ENCODE peak calls at places on chromosome 22, in six cellular contexts. One of them, this sample, is unnamed.

GRCh38 chr22:30033137-30033536 is 47.1 kb upstream of the HORMAD2 start:
- DNase-seq in CD4-positive, CD25-positive, alpha-beta regulatory T cell: no peak
- DNase-seq in neuronal stem cell: no peak
- DNase-seq in H1: no peak
- DNase-seq in upper lobe of right lung: no peak
- DNase-seq in thoracic aorta: no peak
- DNase-seq in this sample: no peak

GRCh38 chr22:20238567-20239062 is 29.5 kb downstream of the RTN4R start:
- DNase-seq in upper lobe of right lung: peak
- DNase-seq in CD4-positive, CD25-positive, alpha-beta regulatory T cell: peak
- DNase-seq in H1: peak
- DNase-seq in thoracic aorta: no peak
- DNase-seq in neuronal stem cell: peak
- DNase-seq in this sample: peak

GRCh38 chr22:42985541-42985925 is 29.4 kb downstream of the PACSIN2 start:
- DNase-seq in CD4-positive, CD25-positive, alpha-beta regulatory T cell: no peak
- DNase-seq in H1: no peak
- DNase-seq in neuronal stem cell: no peak
- DNase-seq in upper lobe of right lung: no peak
- DNase-seq in thoracic aorta: no peak
- DNase-seq in this sample: no peak

GRCh38 chr22:40665312-40665711 is 14.0 kb upstream of the MCHR1 start:
- DNase-seq in CD4-positive, CD25-positive, alpha-beta regulatory T cell: no peak
- DNase-seq in thoracic aorta: peak
- DNase-seq in upper lobe of right lung: no peak
- DNase-seq in neuronal stem cell: no peak
- DNase-seq in H1: no peak
- DNase-seq in this sample: no peak

GRCh38 chr22:32502346-32502745 is 27.7 kb downstream of the FBXO7 start:
- DNase-seq in upper lobe of right lung: no peak
- DNase-seq in CD4-positive, CD25-positive, alpha-beta regulatory T cell: no peak
- DNase-seq in neuronal stem cell: peak
- DNase-seq in H1: no peak
- DNase-seq in thoracic aorta: no peak
- DNase-seq in this sample: no peak

GRCh38 chr22:48693377-48694135 is 1134.1 kb downstream of the BRD1 start:
- DNase-seq in upper lobe of right lung: no peak
- DNase-seq in thoracic aorta: no peak
- DNase-seq in neuronal stem cell: no peak
- DNase-seq in CD4-positive, CD25-positive, alpha-beta regulatory T cell: no peak
- DNase-seq in H1: no peak
- DNase-seq in this sample: no peak

GRCh38 chr22:25880524-25880923 is 138.5 kb downstream of the MYO18B start:
- DNase-seq in neuronal stem cell: no peak
- DNase-seq in CD4-positive, CD25-positive, alpha-beta regulatory T cell: no peak
- DNase-seq in H1: no peak
- DNase-seq in thoracic aorta: no peak
- DNase-seq in upper lobe of right lung: no peak
- DNase-seq in this sample: peak

GRCh38 chr22:29309332-29310064 is 3.0 kb downstream of the GAS2L1 start:
- DNase-seq in neuronal stem cell: no peak
- DNase-seq in upper lobe of right lung: no peak
- DNase-seq in CD4-positive, CD25-positive, alpha-beta regulatory T cell: no peak
- DNase-seq in thoracic aorta: no peak
- DNase-seq in H1: no peak
- DNase-seq in this sample: no peak

GRCh38 chr22:45602824-45603301 is 68.8 kb upstream of the ATXN10 start:
- DNase-seq in upper lobe of right lung: no peak
- DNase-seq in thoracic aorta: no peak
- DNase-seq in H1: no peak
- DNase-seq in CD4-positive, CD25-positive, alpha-beta regulatory T cell: no peak
- DNase-seq in neuronal stem cell: peak
- DNase-seq in this sample: peak

GRCh38 chr22:18032455-18033101 is 8.2 kb upstream of the MICAL3 start:
- DNase-seq in neuronal stem cell: no peak
- DNase-seq in thoracic aorta: no peak
- DNase-seq in CD4-positive, CD25-positive, alpha-beta regulatory T cell: no peak
- DNase-seq in upper lobe of right lung: no peak
- DNase-seq in H1: no peak
- DNase-seq in this sample: no peak

GRCh38 chr22:44689173-44689572 is 12.8 kb upstream of the PRR5 start:
- DNase-seq in upper lobe of right lung: no peak
- DNase-seq in H1: no peak
- DNase-seq in thoracic aorta: no peak
- DNase-seq in CD4-positive, CD25-positive, alpha-beta regulatory T cell: no peak
- DNase-seq in neuronal stem cell: no peak
- DNase-seq in this sample: no peak

GRCh38 chr22:45316796-45317526 is 7.2 kb downstream of the FAM118A start:
- DNase-seq in neuronal stem cell: no peak
- DNase-seq in thoracic aorta: no peak
- DNase-seq in H1: no peak
- DNase-seq in CD4-positive, CD25-positive, alpha-beta regulatory T cell: no peak
- DNase-seq in upper lobe of right lung: no peak
- DNase-seq in this sample: no peak

GRCh38 chr22:23233746-23234408 is 53.6 kb downstream of the BCR start:
- DNase-seq in CD4-positive, CD25-positive, alpha-beta regulatory T cell: no peak
- DNase-seq in neuronal stem cell: no peak
- DNase-seq in upper lobe of right lung: no peak
- DNase-seq in thoracic aorta: no peak
- DNase-seq in H1: no peak
- DNase-seq in this sample: no peak

GRCh38 chr22:32804823-32805585 is 3.5 kb downstream of the TIMP3 start:
- DNase-seq in CD4-positive, CD25-positive, alpha-beta regulatory T cell: no peak
- DNase-seq in thoracic aorta: no peak
- DNase-seq in neuronal stem cell: no peak
- DNase-seq in H1: no peak
- DNase-seq in upper lobe of right lung: no peak
- DNase-seq in this sample: no peak

GRCh38 chr22:42300286-42301071 is 30.0 kb upstream of the TCF20 start:
- DNase-seq in neuronal stem cell: no peak
- DNase-seq in CD4-positive, CD25-positive, alpha-beta regulatory T cell: peak
- DNase-seq in upper lobe of right lung: no peak
- DNase-seq in H1: no peak
- DNase-seq in thoracic aorta: no peak
- DNase-seq in this sample: peak

GRCh38 chr22:21659864-21660525 is 5.8 kb upstream of the PPIL2 start:
- DNase-seq in CD4-positive, CD25-positive, alpha-beta regulatory T cell: no peak
- DNase-seq in neuronal stem cell: no peak
- DNase-seq in upper lobe of right lung: no peak
- DNase-seq in H1: no peak
- DNase-seq in thoracic aorta: no peak
- DNase-seq in this sample: no peak

GRCh38 chr22:22977479-22978200 is 90.0 kb downstream of the IGLL5 start:
- DNase-seq in CD4-positive, CD25-positive, alpha-beta regulatory T cell: no peak
- DNase-seq in thoracic aorta: no peak
- DNase-seq in upper lobe of right lung: no peak
- DNase-seq in neuronal stem cell: no peak
- DNase-seq in H1: no peak
- DNase-seq in this sample: no peak

GRCh38 chr22:41603873-41604332 is 14.3 kb upstream of the PMM1 start:
- DNase-seq in H1: no peak
- DNase-seq in neuronal stem cell: no peak
- DNase-seq in thoracic aorta: no peak
- DNase-seq in CD4-positive, CD25-positive, alpha-beta regulatory T cell: peak
- DNase-seq in upper lobe of right lung: no peak
- DNase-seq in this sample: peak

DNA sequence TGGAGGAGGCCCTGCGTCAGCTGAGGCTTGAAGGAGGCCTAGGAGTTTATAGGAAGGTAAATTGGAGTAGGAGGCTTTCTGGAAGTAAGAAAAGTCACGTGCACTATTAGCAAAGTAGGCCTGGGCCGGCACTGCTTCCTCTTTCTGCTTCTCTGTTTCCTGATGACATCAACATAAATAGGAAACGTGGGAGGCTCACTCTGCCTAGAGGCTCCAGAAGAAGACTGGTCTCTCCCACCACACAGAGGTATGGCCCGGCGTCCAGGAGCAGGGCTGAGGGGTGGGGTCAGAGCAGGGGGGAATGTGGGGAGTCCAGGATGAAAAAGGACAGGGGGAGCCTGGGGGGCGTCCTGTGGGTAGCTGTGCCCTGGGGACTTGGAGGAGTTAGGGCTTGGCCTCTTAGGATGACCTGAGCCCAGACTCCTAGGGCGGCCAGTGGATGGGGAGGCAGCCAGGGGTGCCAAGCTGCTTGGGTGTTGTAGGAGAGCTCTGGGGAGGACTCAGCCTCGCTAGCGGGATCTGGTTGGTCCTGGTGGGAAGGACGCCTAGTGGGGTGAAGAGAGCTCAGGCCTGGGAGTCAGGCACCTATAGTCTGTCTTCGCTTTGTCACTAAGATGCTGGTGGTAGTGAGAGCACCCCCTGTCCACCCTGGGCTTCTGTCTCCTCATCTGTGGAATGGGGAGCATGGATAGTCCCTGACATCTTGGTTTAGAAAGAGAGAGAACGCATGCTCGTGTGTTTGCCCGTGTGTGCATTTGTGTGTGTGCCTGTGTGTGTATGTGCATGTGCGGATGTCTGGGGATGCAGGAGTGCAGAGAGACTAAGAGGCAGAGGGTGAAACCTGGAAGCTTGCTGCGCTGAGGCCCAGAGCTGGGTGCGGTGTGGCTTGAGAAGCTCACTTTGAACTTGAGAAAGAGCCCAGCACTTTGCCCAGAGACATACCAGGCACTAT is at the start of gene CSF2RB:
- DNase-seq in thoracic aorta: no peak
- DNase-seq in neuronal stem cell: no peak
- DNase-seq in H1: no peak
- DNase-seq in CD4-positive, CD25-positive, alpha-beta regulatory T cell: peak
- DNase-seq in upper lobe of right lung: peak
- DNase-seq in this sample: no peak
- H3K4me3 ChIP-seq in thoracic aorta: peak
- H3K4me3 ChIP-seq in neuronal stem cell: peak
- H3K4me3 ChIP-seq in H1: no peak
- H3K4me3 ChIP-seq in CD4-positive, CD25-positive, alpha-beta regulatory T cell: peak
- H3K4me3 ChIP-seq in upper lobe of right lung: peak
- H3K4me3 ChIP-seq in this sample: no peak

DNA sequence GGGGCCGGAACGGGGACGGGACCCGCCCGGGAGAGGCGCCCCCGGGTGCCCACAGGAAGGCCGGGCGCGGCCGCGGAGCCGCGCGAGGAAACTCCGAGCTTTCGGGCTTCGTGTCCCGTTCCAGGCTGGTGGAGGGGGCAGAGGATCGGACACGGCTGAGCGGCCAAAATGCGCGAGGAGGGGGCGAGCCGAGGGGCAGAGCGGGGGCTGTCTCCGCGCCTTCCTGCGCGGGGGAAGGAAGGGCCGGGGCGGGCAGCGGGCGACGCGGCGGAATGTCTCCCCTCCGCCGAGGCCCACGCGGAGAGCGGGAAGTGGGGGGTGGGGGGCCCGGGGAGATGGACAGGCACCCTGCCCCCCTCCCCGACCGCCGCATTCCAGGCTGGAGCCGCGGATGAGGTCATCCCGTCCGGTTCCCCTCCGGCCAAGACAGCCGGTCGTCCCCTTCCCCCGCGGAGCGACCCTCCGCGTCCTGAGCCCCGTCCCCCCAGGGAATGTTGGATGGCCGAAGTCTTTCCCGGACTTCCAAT is 465 bp downstream of the CDC42EP1 start:
- DNase-seq in H1: no peak
- DNase-seq in CD4-positive, CD25-positive, alpha-beta regulatory T cell: no peak
- DNase-seq in upper lobe of right lung: peak
- DNase-seq in neuronal stem cell: no peak
- DNase-seq in thoracic aorta: no peak
- DNase-seq in this sample: no peak
- H3K4me3 ChIP-seq in H1: peak
- H3K4me3 ChIP-seq in CD4-positive, CD25-positive, alpha-beta regulatory T cell: no peak
- H3K4me3 ChIP-seq in upper lobe of right lung: peak
- H3K4me3 ChIP-seq in neuronal stem cell: peak
- H3K4me3 ChIP-seq in thoracic aorta: peak
- H3K4me3 ChIP-seq in this sample: no peak

GRCh38 chr22:31290494-31291402 is 1.5 kb downstream of the PIK3IP1 start:
- DNase-seq in neuronal stem cell: peak
- DNase-seq in thoracic aorta: peak
- DNase-seq in upper lobe of right lung: peak
- DNase-seq in H1: peak
- DNase-seq in CD4-positive, CD25-positive, alpha-beta regulatory T cell: peak
- DNase-seq in this sample: peak

GRCh38 chr22:31287818-31288495 is 4.3 kb downstream of the PIK3IP1 start:
- DNase-seq in upper lobe of right lung: no peak
- DNase-seq in H1: no peak
- DNase-seq in thoracic aorta: no peak
- DNase-seq in CD4-positive, CD25-positive, alpha-beta regulatory T cell: no peak
- DNase-seq in neuronal stem cell: no peak
- DNase-seq in this sample: no peak

GRCh38 chr22:31291403-31291715 is 929 bp downstream of the PIK3IP1 start:
- DNase-seq in H1: no peak
- DNase-seq in CD4-positive, CD25-positive, alpha-beta regulatory T cell: no peak
- DNase-seq in thoracic aorta: no peak
- DNase-seq in neuronal stem cell: no peak
- DNase-seq in upper lobe of right lung: no peak
- DNase-seq in this sample: no peak

GRCh38 chr22:31288496-31289235 is 3.6 kb downstream of the PIK3IP1 start:
- DNase-seq in neuronal stem cell: no peak
- DNase-seq in CD4-positive, CD25-positive, alpha-beta regulatory T cell: peak
- DNase-seq in H1: no peak
- DNase-seq in thoracic aorta: no peak
- DNase-seq in upper lobe of right lung: no peak
- DNase-seq in this sample: no peak

GRCh38 chr22:31289335-31289734 is 3.0 kb downstream of the PIK3IP1 start:
- DNase-seq in H1: no peak
- DNase-seq in CD4-positive, CD25-positive, alpha-beta regulatory T cell: peak
- DNase-seq in upper lobe of right lung: no peak
- DNase-seq in neuronal stem cell: no peak
- DNase-seq in thoracic aorta: no peak
- DNase-seq in this sample: no peak
- H3K4me3 ChIP-seq in H1: no peak
- H3K4me3 ChIP-seq in CD4-positive, CD25-positive, alpha-beta regulatory T cell: peak
- H3K4me3 ChIP-seq in upper lobe of right lung: peak
- H3K4me3 ChIP-seq in neuronal stem cell: no peak
- H3K4me3 ChIP-seq in thoracic aorta: peak
- H3K4me3 ChIP-seq in this sample: no peak

DNA sequence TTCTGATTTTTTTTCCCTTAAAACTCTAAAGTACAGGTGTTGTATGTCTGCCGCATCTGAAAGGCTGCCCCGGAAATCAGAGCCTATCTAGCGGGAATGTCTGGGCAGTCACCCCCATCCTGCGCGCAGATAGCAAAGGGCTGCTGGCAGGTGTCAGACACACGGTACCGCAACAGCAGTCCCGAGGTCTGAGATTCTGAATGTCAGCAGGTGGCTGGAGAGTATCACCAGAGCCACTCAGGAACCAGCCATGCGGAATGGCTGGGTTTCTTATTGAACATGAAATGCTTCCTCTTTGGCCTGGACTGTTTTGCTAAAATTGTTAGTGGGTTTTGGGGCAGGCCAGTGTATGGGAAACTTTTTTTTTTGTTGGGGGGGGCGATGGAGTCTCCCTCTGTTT is 53.3 kb downstream of the CERK start:
- DNase-seq in thoracic aorta: no peak
- DNase-seq in CD4-positive, CD25-positive, alpha-beta regulatory T cell: no peak
- DNase-seq in H1: no peak
- DNase-seq in upper lobe of right lung: no peak
- DNase-seq in neuronal stem cell: no peak
- DNase-seq in this sample: peak
- H3K4me3 ChIP-seq in thoracic aorta: no peak
- H3K4me3 ChIP-seq in CD4-positive, CD25-positive, alpha-beta regulatory T cell: no peak
- H3K4me3 ChIP-seq in H1: no peak
- H3K4me3 ChIP-seq in upper lobe of right lung: no peak
- H3K4me3 ChIP-seq in neuronal stem cell: no peak
- H3K4me3 ChIP-seq in this sample: no peak

GRCh38 chr22:39308614-39309363 is 10.6 kb downstream of the RPL3 start:
- DNase-seq in H1: no peak
- DNase-seq in upper lobe of right lung: no peak
- DNase-seq in thoracic aorta: no peak
- DNase-seq in neuronal stem cell: no peak
- DNase-seq in CD4-positive, CD25-positive, alpha-beta regulatory T cell: no peak
- DNase-seq in this sample: no peak
- H3K4me3 ChIP-seq in H1: no peak
- H3K4me3 ChIP-seq in upper lobe of right lung: peak
- H3K4me3 ChIP-seq in thoracic aorta: peak
- H3K4me3 ChIP-seq in neuronal stem cell: no peak
- H3K4me3 ChIP-seq in CD4-positive, CD25-positive, alpha-beta regulatory T cell: no peak
- H3K4me3 ChIP-seq in this sample: no peak

This sample was measured in Jurkat, Clone E6-1.